ENCODE peak calls at places on chromosomes 1 and 21, in eight cellular contexts. One of them, this sample, is unnamed.
A peak's percentile ranks its signal among the peaks of the same experiment; 100 is the strongest.

GRCh38 chr1:217921126-217921900 is 290.2 kb downstream of the SPATA17 start:
- DNase-seq in Calu3: no peak
- DNase-seq in GM20000: no peak
- DNase-seq in foreskin fibroblast: no peak
- DNase-seq in epithelial cell of proximal tubule: no peak
- DNase-seq in tibial nerve: no peak
- DNase-seq in WTC11: no peak
- DNase-seq in A673: no peak
- DNase-seq in this sample: no peak

GRCh38 chr1:15522551-15522950 is 1.5 kb downstream of the CASP9 start:
- DNase-seq in GM20000: no peak
- DNase-seq in WTC11: no peak
- DNase-seq in foreskin fibroblast: no peak
- DNase-seq in A673: no peak
- DNase-seq in tibial nerve: no peak
- DNase-seq in epithelial cell of proximal tubule: no peak
- DNase-seq in Calu3: no peak
- DNase-seq in this sample: no peak

GRCh38 chr1:8671313-8671917 is 146.0 kb downstream of the RERE start:
- DNase-seq in GM20000: peak; percentile 44
- DNase-seq in foreskin fibroblast: peak; percentile 89
- DNase-seq in Calu3: peak; percentile 28
- DNase-seq in tibial nerve: peak; percentile 67
- DNase-seq in A673: peak; percentile 89
- DNase-seq in WTC11: no peak
- DNase-seq in epithelial cell of proximal tubule: no peak
- DNase-seq in this sample: no peak

GRCh38 chr1:2987773-2988172 is 33.5 kb upstream of the ACTRT2 start:
- DNase-seq in Calu3: no peak
- DNase-seq in A673: no peak
- DNase-seq in foreskin fibroblast: no peak
- DNase-seq in GM20000: no peak
- DNase-seq in WTC11: no peak
- DNase-seq in tibial nerve: no peak
- DNase-seq in epithelial cell of proximal tubule: no peak
- DNase-seq in this sample: no peak

GRCh38 chr1:225580180-225581099 is 72.5 kb downstream of the ENAH start:
- DNase-seq in tibial nerve: no peak
- DNase-seq in A673: peak; percentile 52
- DNase-seq in foreskin fibroblast: no peak
- DNase-seq in WTC11: no peak
- DNase-seq in Calu3: no peak
- DNase-seq in epithelial cell of proximal tubule: no peak
- DNase-seq in GM20000: no peak
- DNase-seq in this sample: no peak

GRCh38 chr1:179824265-179824664 is 53.3 kb downstream of the TOR1AIP2 start:
- DNase-seq in tibial nerve: no peak
- DNase-seq in WTC11: no peak
- DNase-seq in foreskin fibroblast: no peak
- DNase-seq in A673: no peak
- DNase-seq in GM20000: no peak
- DNase-seq in epithelial cell of proximal tubule: no peak
- DNase-seq in Calu3: no peak
- DNase-seq in this sample: no peak

GRCh38 chr1:180178511-180179161 is 24.0 kb downstream of the QSOX1 start:
- DNase-seq in WTC11: peak; percentile 83
- DNase-seq in GM20000: peak; percentile 83
- DNase-seq in foreskin fibroblast: peak; percentile 76
- DNase-seq in Calu3: peak; percentile 86
- DNase-seq in epithelial cell of proximal tubule: no peak
- DNase-seq in A673: peak; percentile 71
- DNase-seq in tibial nerve: peak; percentile 61
- DNase-seq in this sample: no peak

GRCh38 chr1:26951821-26952497 is 8.3 kb downstream of the KDF1 start:
- DNase-seq in tibial nerve: no peak
- DNase-seq in WTC11: no peak
- DNase-seq in A673: no peak
- DNase-seq in epithelial cell of proximal tubule: no peak
- DNase-seq in Calu3: no peak
- DNase-seq in foreskin fibroblast: no peak
- DNase-seq in GM20000: no peak
- DNase-seq in this sample: no peak

GRCh38 chr21:36297938-36298572 is 21.9 kb upstream of the MORC3 start:
- DNase-seq in epithelial cell of proximal tubule: no peak
- DNase-seq in tibial nerve: peak; percentile 50
- DNase-seq in Calu3: peak; percentile 49
- DNase-seq in A673: no peak
- DNase-seq in foreskin fibroblast: peak; percentile 58
- DNase-seq in WTC11: no peak
- DNase-seq in GM20000: peak; percentile 92
- DNase-seq in this sample: no peak

GRCh38 chr1:182262425-182262824 is 129.2 kb downstream of the GLUL start:
- DNase-seq in epithelial cell of proximal tubule: no peak
- DNase-seq in WTC11: no peak
- DNase-seq in GM20000: no peak
- DNase-seq in A673: no peak
- DNase-seq in foreskin fibroblast: no peak
- DNase-seq in Calu3: no peak
- DNase-seq in tibial nerve: no peak
- DNase-seq in this sample: no peak

GRCh38 chr1:67948155-67949075 is 102.0 kb downstream of the DIRAS3 start:
- DNase-seq in A673: no peak
- DNase-seq in Calu3: no peak
- DNase-seq in WTC11: no peak
- DNase-seq in GM20000: no peak
- DNase-seq in foreskin fibroblast: peak; percentile 88
- DNase-seq in epithelial cell of proximal tubule: peak; percentile 88
- DNase-seq in tibial nerve: no peak
- DNase-seq in this sample: no peak

GRCh38 chr1:64839732-64840405 is 95.0 kb downstream of the RAVER2 start:
- DNase-seq in A673: no peak
- DNase-seq in tibial nerve: no peak
- DNase-seq in GM20000: no peak
- DNase-seq in WTC11: no peak
- DNase-seq in epithelial cell of proximal tubule: no peak
- DNase-seq in Calu3: no peak
- DNase-seq in foreskin fibroblast: no peak
- DNase-seq in this sample: no peak

GRCh38 chr1:33176362-33176850 is 5.4 kb downstream of the TRIM62 start:
- DNase-seq in WTC11: no peak
- DNase-seq in tibial nerve: no peak
- DNase-seq in epithelial cell of proximal tubule: no peak
- DNase-seq in A673: no peak
- DNase-seq in Calu3: no peak
- DNase-seq in GM20000: no peak
- DNase-seq in foreskin fibroblast: peak; percentile 67
- DNase-seq in this sample: no peak

GRCh38 chr1:226884966-226885820 is 14.8 kb downstream of the PSEN2 start:
- DNase-seq in A673: no peak
- DNase-seq in Calu3: no peak
- DNase-seq in epithelial cell of proximal tubule: no peak
- DNase-seq in GM20000: no peak
- DNase-seq in WTC11: no peak
- DNase-seq in foreskin fibroblast: no peak
- DNase-seq in tibial nerve: no peak
- DNase-seq in this sample: no peak

GRCh38 chr1:112496290-112496689 is 12.5 kb upstream of the WNT2B start:
- DNase-seq in A673: no peak
- DNase-seq in foreskin fibroblast: peak; percentile 47
- DNase-seq in epithelial cell of proximal tubule: no peak
- DNase-seq in Calu3: no peak
- DNase-seq in tibial nerve: no peak
- DNase-seq in GM20000: no peak
- DNase-seq in WTC11: no peak
- DNase-seq in this sample: no peak

GRCh38 chr21:25561668-25562641 is 45.3 kb downstream of the MRPL39 start:
- DNase-seq in Calu3: peak; percentile 48
- DNase-seq in foreskin fibroblast: peak; percentile 88
- DNase-seq in tibial nerve: peak; percentile 20
- DNase-seq in WTC11: peak; percentile 74
- DNase-seq in A673: no peak
- DNase-seq in GM20000: peak; percentile 77
- DNase-seq in epithelial cell of proximal tubule: no peak
- DNase-seq in this sample: peak; percentile 58

GRCh38 chr1:40476924-40477679 is at the start of gene ZFP69:
- DNase-seq in epithelial cell of proximal tubule: no peak
- DNase-seq in Calu3: peak; percentile 75
- DNase-seq in WTC11: peak; percentile 69
- DNase-seq in GM20000: peak; percentile 94
- DNase-seq in A673: peak; percentile 89
- DNase-seq in tibial nerve: peak; percentile 5
- DNase-seq in foreskin fibroblast: peak; percentile 88
- DNase-seq in this sample: peak; percentile 58

GRCh38 chr1:100565533-100565932 is 27.6 kb downstream of the GPR88 start:
- DNase-seq in epithelial cell of proximal tubule: no peak
- DNase-seq in Calu3: no peak
- DNase-seq in tibial nerve: no peak
- DNase-seq in GM20000: no peak
- DNase-seq in WTC11: no peak
- DNase-seq in foreskin fibroblast: no peak
- DNase-seq in A673: no peak
- DNase-seq in this sample: no peak

GRCh38 chr1:112698366-112699310 is 8.3 kb downstream of the RHOC start:
- DNase-seq in tibial nerve: no peak
- DNase-seq in foreskin fibroblast: no peak
- DNase-seq in A673: no peak
- DNase-seq in GM20000: no peak
- DNase-seq in WTC11: no peak
- DNase-seq in epithelial cell of proximal tubule: no peak
- DNase-seq in Calu3: peak; percentile 69
- DNase-seq in this sample: no peak

GRCh38 chr1:10789392-10790154 is 6.9 kb downstream of the CASZ1 start:
- DNase-seq in tibial nerve: no peak
- DNase-seq in WTC11: no peak
- DNase-seq in A673: no peak
- DNase-seq in foreskin fibroblast: no peak
- DNase-seq in GM20000: no peak
- DNase-seq in epithelial cell of proximal tubule: no peak
- DNase-seq in Calu3: no peak
- DNase-seq in this sample: no peak

GRCh38 chr1:27727126-27727525 is 1.4 kb downstream of the FAM76A start:
- DNase-seq in WTC11: no peak
- DNase-seq in epithelial cell of proximal tubule: no peak
- DNase-seq in Calu3: no peak
- DNase-seq in foreskin fibroblast: peak; percentile 60
- DNase-seq in A673: no peak
- DNase-seq in GM20000: no peak
- DNase-seq in tibial nerve: no peak
- DNase-seq in this sample: no peak

DNA sequence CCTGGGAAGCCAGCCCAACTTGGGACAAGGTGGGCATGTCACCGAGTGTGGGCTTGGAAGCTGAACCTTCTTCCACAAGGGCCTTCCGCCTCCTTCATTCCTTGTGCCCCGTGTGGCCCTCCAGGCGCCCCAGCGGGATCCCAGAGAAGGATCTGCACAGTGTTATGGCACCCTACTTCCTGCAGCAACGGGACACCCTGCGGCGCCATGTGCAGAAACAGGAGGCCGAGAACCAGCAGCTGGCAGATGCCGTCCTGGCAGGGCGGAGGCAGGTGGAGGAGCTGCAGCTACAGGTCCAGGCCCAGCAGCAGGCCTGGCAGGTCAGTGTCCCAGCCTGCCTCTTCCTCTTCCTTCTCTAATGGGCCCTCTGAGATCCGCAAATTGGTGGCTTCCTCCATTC is 5.8 kb upstream of the BGLAP start:
- DNase-seq in epithelial cell of proximal tubule: no peak
- DNase-seq in GM20000: no peak
- DNase-seq in A673: no peak
- DNase-seq in WTC11: no peak
- DNase-seq in tibial nerve: no peak
- DNase-seq in Calu3: no peak
- DNase-seq in foreskin fibroblast: no peak
- DNase-seq in this sample: no peak
- TF ChIP-seq CTCF in epithelial cell of proximal tubule: no peak
- TF ChIP-seq CTCF in GM20000: no peak
- TF ChIP-seq CTCF in A673: no peak
- TF ChIP-seq CTCF in WTC11: no peak
- TF ChIP-seq CTCF in tibial nerve: no peak
- TF ChIP-seq CTCF in Calu3: no peak
- TF ChIP-seq CTCF in foreskin fibroblast: no peak
- TF ChIP-seq CTCF in this sample: no peak

GRCh38 chr1:232597721-232598120 is 32.2 kb downstream of the SIPA1L2 start:
- DNase-seq in GM20000: peak; percentile 7
- DNase-seq in Calu3: no peak
- DNase-seq in A673: no peak
- DNase-seq in tibial nerve: no peak
- DNase-seq in WTC11: no peak
- DNase-seq in epithelial cell of proximal tubule: no peak
- DNase-seq in foreskin fibroblast: no peak
- DNase-seq in this sample: no peak
- TF ChIP-seq CTCF in GM20000: no peak
- TF ChIP-seq CTCF in Calu3: no peak
- TF ChIP-seq CTCF in A673: no peak
- TF ChIP-seq CTCF in tibial nerve: no peak
- TF ChIP-seq CTCF in WTC11: no peak
- TF ChIP-seq CTCF in epithelial cell of proximal tubule: no peak
- TF ChIP-seq CTCF in foreskin fibroblast: no peak
- TF ChIP-seq CTCF in this sample: no peak

GRCh38 chr1:229972600-229973296 is 94.3 kb upstream of the GALNT2 start:
- DNase-seq in WTC11: peak; percentile 59
- DNase-seq in tibial nerve: no peak
- DNase-seq in epithelial cell of proximal tubule: no peak
- DNase-seq in foreskin fibroblast: no peak
- DNase-seq in GM20000: peak; percentile 10
- DNase-seq in Calu3: peak; percentile 27
- DNase-seq in A673: peak; percentile 10
- DNase-seq in this sample: no peak
- TF ChIP-seq CTCF in WTC11: no peak
- TF ChIP-seq CTCF in tibial nerve: no peak
- TF ChIP-seq CTCF in epithelial cell of proximal tubule: peak; percentile 52
- TF ChIP-seq CTCF in foreskin fibroblast: peak; percentile 10
- TF ChIP-seq CTCF in GM20000: no peak
- TF ChIP-seq CTCF in Calu3: no peak
- TF ChIP-seq CTCF in A673: peak; percentile 34
- TF ChIP-seq CTCF in this sample: no peak

GRCh38 chr1:17080881-17081280 is 27.0 kb upstream of the SDHB start:
- DNase-seq in foreskin fibroblast: no peak
- DNase-seq in tibial nerve: no peak
- DNase-seq in epithelial cell of proximal tubule: no peak
- DNase-seq in Calu3: no peak
- DNase-seq in GM20000: no peak
- DNase-seq in A673: no peak
- DNase-seq in WTC11: no peak
- DNase-seq in this sample: no peak

GRCh38 chr1:17080085-17080759 is 26.4 kb upstream of the SDHB start:
- DNase-seq in foreskin fibroblast: no peak
- DNase-seq in Calu3: no peak
- DNase-seq in WTC11: no peak
- DNase-seq in A673: no peak
- DNase-seq in epithelial cell of proximal tubule: no peak
- DNase-seq in tibial nerve: no peak
- DNase-seq in GM20000: no peak
- DNase-seq in this sample: no peak

GRCh38 chr1:17079140-17079868 is 25.5 kb upstream of the SDHB start:
- DNase-seq in GM20000: no peak
- DNase-seq in WTC11: no peak
- DNase-seq in epithelial cell of proximal tubule: no peak
- DNase-seq in foreskin fibroblast: no peak
- DNase-seq in A673: peak; percentile 26
- DNase-seq in Calu3: no peak
- DNase-seq in tibial nerve: no peak
- DNase-seq in this sample: no peak

GRCh38 chr1:17071794-17072193 is 18.0 kb upstream of the SDHB start:
- DNase-seq in epithelial cell of proximal tubule: no peak
- DNase-seq in tibial nerve: no peak
- DNase-seq in A673: no peak
- DNase-seq in GM20000: no peak
- DNase-seq in foreskin fibroblast: no peak
- DNase-seq in Calu3: no peak
- DNase-seq in WTC11: no peak
- DNase-seq in this sample: no peak

GRCh38 chr1:17075470-17076255 is 21.8 kb upstream of the SDHB start:
- DNase-seq in Calu3: peak; percentile 13
- DNase-seq in A673: peak; percentile 50
- DNase-seq in foreskin fibroblast: peak; percentile 36
- DNase-seq in GM20000: peak; percentile 54
- DNase-seq in epithelial cell of proximal tubule: no peak
- DNase-seq in tibial nerve: no peak
- DNase-seq in WTC11: peak; percentile 68
- DNase-seq in this sample: no peak
- TF ChIP-seq CTCF in Calu3: peak; percentile 15
- TF ChIP-seq CTCF in A673: peak; percentile 43
- TF ChIP-seq CTCF in foreskin fibroblast: peak; percentile 53
- TF ChIP-seq CTCF in GM20000: peak; percentile 41
- TF ChIP-seq CTCF in epithelial cell of proximal tubule: peak; percentile 47
- TF ChIP-seq CTCF in tibial nerve: no peak
- TF ChIP-seq CTCF in WTC11: peak; percentile 43
- TF ChIP-seq CTCF in this sample: no peak